ENCODE peak calls at places on chromosomes 6 and 20, in four cellular contexts. V, L, O and X are unnamed samples.

GRCh38 chr6:15303920-15304291 is 58.0 kb downstream of the JARID2 start:
- DNase-seq in V (no peak), L (no peak), O (no peak), X (no peak)

GRCh38 chr6:159151266-159151855 is 17.8 kb upstream of the FNDC1 start:
- DNase-seq in V (peak), L (no peak), O (no peak), X (peak)

GRCh38 chr6:109299695-109300564 is 82.3 kb downstream of the CD164 start:
- DNase-seq in V (no peak), L (no peak), O (no peak), X (no peak)

GRCh38 chr6:142846459-142846831 is 98.5 kb downstream of the HIVEP2 start:
- DNase-seq in V (no peak), L (no peak), O (no peak), X (no peak)

GRCh38 chr6:5697508-5697907 is 309.2 kb downstream of the NRN1 start:
- DNase-seq in V (no peak), L (no peak), O (no peak), X (no peak)

GRCh38 chr6:84979541-84979940 is 215.1 kb upstream of the TBX18 start:
- DNase-seq in V (no peak), L (no peak), O (no peak), X (no peak)

GRCh38 chr6:125546827-125547226 is 202.6 kb upstream of the HEY2 start:
- DNase-seq in V (no peak), L (no peak), O (no peak), X (peak)

GRCh38 chr20:51412333-51412761 is 130.2 kb downstream of the NFATC2 start:
- DNase-seq in V (no peak), L (no peak), O (no peak), X (no peak)

GRCh38 chr20:43830883-43831282 is 83.8 kb upstream of the TOX2 start:
- DNase-seq in V (no peak), L (no peak), O (no peak), X (no peak)

GRCh38 chr6:132764370-132764769 is 6.7 kb upstream of the VNN2 start:
- DNase-seq in V (no peak), L (no peak), O (no peak), X (no peak)

GRCh38 chr6:18400831-18401446 is 13.8 kb downstream of the RNF144B start:
- DNase-seq in V (no peak), L (peak), O (no peak), X (no peak)

GRCh38 chr6:83292900-83293843 is 100.0 kb downstream of the RWDD2A start:
- DNase-seq in V (no peak), L (peak), O (no peak), X (no peak)

GRCh38 chr6:16206595-16207037 is 31.8 kb upstream of the GMPR start:
- DNase-seq in V (peak), L (no peak), O (no peak), X (peak)

GRCh38 chr6:42556462-42556861 is 7.4 kb upstream of the UBR2 start:
- DNase-seq in V (no peak), L (no peak), O (no peak), X (no peak)

GRCh38 chr20:3494218-3494617 is 23.4 kb downstream of the ATRN start:
- DNase-seq in V (no peak), L (no peak), O (no peak), X (no peak)

GRCh38 chr20:60283281-60283680 is 325.1 kb downstream of the CDH26 start:
- DNase-seq in V (no peak), L (no peak), O (no peak), X (no peak)

GRCh38 chr6:11231564-11232176 is 798 bp downstream of the NEDD9 start:
- DNase-seq in V (no peak), L (no peak), O (no peak), X (no peak)

GRCh38 chr6:63636516-63636968 is 940 bp downstream of the PHF3 start:
- DNase-seq in V (peak), L (no peak), O (no peak), X (peak)

GRCh38 chr6:63637865-63638445 is 2.4 kb downstream of the PHF3 start:
- DNase-seq in V (no peak), L (no peak), O (no peak), X (no peak)

GRCh38 chr6:63635563-63636515 is at the start of gene PHF3:
- DNase-seq in V (peak), L (peak), O (peak), X (peak)

GRCh38 chr6:63635165-63635562 is 438 bp upstream of the PHF3 start:
- DNase-seq in V (no peak), L (no peak), O (no peak), X (no peak)

GRCh38 chr6:63634630-63635029 is 972 bp upstream of the PHF3 start:
- DNase-seq in V (no peak), L (no peak), O (no peak), X (no peak)
- TF ChIP-seq EGR1 in V (no peak), L (no peak), O (no peak), X (no peak)

GRCh38 chr6:37150314-37150713 is 19.6 kb upstream of the PIM1 start:
- DNase-seq in V (no peak), L (no peak), O (no peak), X (no peak)

GRCh38 chr6:37149750-37150149 is 20.2 kb upstream of the PIM1 start:
- DNase-seq in V (no peak), L (no peak), O (no peak), X (no peak)

GRCh38 chr6:37158508-37158907 is 11.4 kb upstream of the PIM1 start:
- DNase-seq in V (no peak), L (no peak), O (no peak), X (no peak)

GRCh38 chr6:37160922-37161778 is 8.8 kb upstream of the PIM1 start:
- DNase-seq in V (no peak), L (peak), O (no peak), X (no peak)

DNA sequence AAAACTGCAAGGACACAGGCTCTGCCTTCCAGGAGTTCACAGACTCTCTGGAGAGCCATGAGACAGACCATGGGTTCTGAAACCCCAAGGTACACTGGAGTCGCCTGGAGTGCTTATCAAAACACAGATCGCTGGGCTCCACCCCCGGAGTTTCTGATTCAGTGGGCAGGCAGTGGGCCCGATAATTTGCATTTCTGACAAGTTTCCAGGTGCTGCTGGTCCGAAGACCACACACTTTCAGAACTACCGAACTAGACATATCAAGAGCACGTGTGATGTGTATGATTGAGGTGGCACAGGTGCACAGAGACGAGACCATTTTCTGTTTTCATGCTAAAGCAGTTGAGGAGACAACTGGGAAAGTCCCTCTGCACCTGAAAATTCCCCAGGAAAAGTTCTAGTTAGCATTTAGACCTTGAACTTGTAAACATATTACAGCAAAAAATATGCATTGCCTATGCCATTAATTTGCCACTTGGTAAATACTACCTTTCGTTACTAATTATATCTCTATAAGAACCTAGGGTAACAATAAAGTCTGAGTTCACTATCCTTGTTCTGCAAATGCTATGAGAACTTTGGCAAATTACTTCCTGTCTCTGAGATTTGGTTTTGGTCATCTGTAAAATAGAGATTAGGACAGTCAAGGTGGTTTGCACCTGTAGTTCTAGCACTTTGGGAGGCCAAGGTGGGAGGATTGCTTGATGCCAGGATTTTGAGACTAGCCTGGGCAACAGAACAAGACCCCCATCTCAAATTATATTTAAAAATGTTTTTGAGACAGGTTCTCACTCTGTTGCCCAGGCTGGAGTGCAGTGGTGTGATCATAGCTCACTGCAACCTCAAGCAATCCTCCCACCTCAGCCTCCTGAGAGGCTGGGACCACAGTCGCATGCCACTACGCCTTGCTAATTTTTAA is 14.3 kb upstream of the PIM1 start:
- DNase-seq in V (peak), L (peak), O (no peak), X (no peak)
- TF ChIP-seq ATF3 in V (no peak), L (no peak), O (no peak), X (no peak)

GRCh38 chr20:63686492-63687321 is 9.7 kb upstream of the TNFRSF6B start:
- DNase-seq in V (no peak), L (no peak), O (no peak), X (peak)
- TF ChIP-seq EGR1 in V (no peak), L (peak), O (no peak), X (no peak)

GRCh38 chr6:133971861-133972260 is 18.8 kb downstream of the TBPL1 start:
- DNase-seq in V (no peak), L (no peak), O (no peak), X (no peak)
- TF ChIP-seq ATF3 in V (no peak), L (no peak), O (no peak), X (no peak)

GRCh38 chr6:55011034-55011433 is 163.3 kb upstream of the HCRTR2 start:
- DNase-seq in V (no peak), L (no peak), O (no peak), X (no peak)
- TF ChIP-seq EGR1 in V (no peak), L (no peak), O (no peak), X (no peak)